ENCODE peak calls at places on chromosome 6, in six cellular contexts. A is endothelial cell of umbilical vein, R is A549, X is GM12878, G is NB4, F is K562. T is an unnamed sample.

GRCh38 chr6:54156650-54157250 is 45.5 kb downstream of the MLIP start:
- DNase-seq in A (no peak), R (no peak), X (no peak), G (no peak), F (no peak), T (no peak)

GRCh38 chr6:153129873-153130514 is 1.1 kb downstream of the RGS17 start:
- DNase-seq in A (peak), R (no peak), X (no peak), G (no peak), F (no peak), T (no peak)

GRCh38 chr6:100461273-100461919 is 3.3 kb downstream of the SIM1 start:
- DNase-seq in A (peak), R (peak), X (no peak), G (peak), F (no peak), T (no peak)

GRCh38 chr6:169868458-169868857 is 117.0 kb downstream of the ERMARD start:
- DNase-seq in A (no peak), R (no peak), X (no peak), G (peak), F (no peak), T (no peak)

GRCh38 chr6:114051031-114051430 is 80.1 kb upstream of the HDAC2 start:
- DNase-seq in A (no peak), R (no peak), X (no peak), G (no peak), F (no peak), T (no peak)

GRCh38 chr6:170506446-170506845 is 46.7 kb downstream of the PSMB1 start:
- DNase-seq in A (no peak), R (no peak), X (no peak), G (no peak), F (no peak), T (no peak)

GRCh38 chr6:9621276-9621675 is 793.6 kb downstream of the TFAP2A start:
- DNase-seq in A (no peak), R (no peak), X (no peak), G (no peak), F (no peak), T (no peak)

GRCh38 chr6:11972270-11972669 is 39.8 kb upstream of the HIVEP1 start:
- DNase-seq in A (no peak), R (no peak), X (no peak), G (no peak), F (no peak), T (no peak)

GRCh38 chr6:88695936-88696335 is 267.5 kb downstream of the RNGTT start:
- DNase-seq in A (no peak), R (no peak), X (no peak), G (no peak), F (no peak), T (no peak)

GRCh38 chr6:11202513-11203305 is 29.8 kb downstream of the NEDD9 start:
- DNase-seq in A (peak), R (no peak), X (no peak), G (no peak), F (no peak), T (peak)

GRCh38 chr6:108071736-108072276 is 2.7 kb downstream of the OSTM1 start:
- DNase-seq in A (no peak), R (no peak), X (no peak), G (no peak), F (no peak), T (no peak)

GRCh38 chr6:11215773-11216172 is 16.7 kb downstream of the NEDD9 start:
- DNase-seq in A (peak), R (peak), X (no peak), G (no peak), F (no peak), T (no peak)

GRCh38 chr6:150631982-150632642 is 32.4 kb downstream of the PLEKHG1 start:
- DNase-seq in A (no peak), R (no peak), X (no peak), G (no peak), F (no peak), T (no peak)

GRCh38 chr6:160766657-160767018 is 64.6 kb downstream of the PLG start:
- DNase-seq in A (no peak), R (no peak), X (no peak), G (no peak), F (no peak), T (no peak)

GRCh38 chr6:157005940-157006339 is 228.8 kb downstream of the ARID1B start:
- DNase-seq in A (no peak), R (no peak), X (no peak), G (no peak), F (no peak), T (no peak)

DNA sequence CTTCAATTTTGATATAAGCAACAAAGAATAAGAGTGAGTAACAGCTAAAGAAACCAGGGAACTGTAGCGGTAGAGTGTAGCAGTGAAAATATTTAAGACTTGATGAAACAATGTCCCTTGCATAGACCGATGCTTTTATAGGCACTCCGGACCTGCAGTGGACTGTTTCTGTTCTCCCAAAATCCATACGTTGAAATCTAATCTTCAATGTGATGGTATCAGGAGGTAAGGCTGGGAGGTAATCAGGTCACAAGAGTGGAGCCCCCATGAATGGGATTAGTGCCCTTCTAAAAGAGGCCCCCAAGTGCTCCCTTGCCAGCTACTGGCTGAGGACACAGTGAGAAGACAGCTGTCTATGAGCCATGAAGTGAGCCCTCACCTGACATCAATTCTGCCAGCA is 260.4 kb downstream of the ADGB start:
- DNase-seq in A (no peak), R (no peak), X (no peak), G (no peak), F (no peak), T (no peak)
- H3K4me3 ChIP-seq in A (no peak), R (no peak), X (no peak), G (no peak), F (peak), T (no peak)

GRCh38 chr6:142551145-142551811 is 249.5 kb downstream of the ADGRG6 start:
- DNase-seq in A (no peak), R (peak), X (no peak), G (peak), F (no peak), T (no peak)
- TF ChIP-seq MYC in A (no peak), R (no peak), X (no peak), G (no peak), F (no peak), T (no peak)

DNA sequence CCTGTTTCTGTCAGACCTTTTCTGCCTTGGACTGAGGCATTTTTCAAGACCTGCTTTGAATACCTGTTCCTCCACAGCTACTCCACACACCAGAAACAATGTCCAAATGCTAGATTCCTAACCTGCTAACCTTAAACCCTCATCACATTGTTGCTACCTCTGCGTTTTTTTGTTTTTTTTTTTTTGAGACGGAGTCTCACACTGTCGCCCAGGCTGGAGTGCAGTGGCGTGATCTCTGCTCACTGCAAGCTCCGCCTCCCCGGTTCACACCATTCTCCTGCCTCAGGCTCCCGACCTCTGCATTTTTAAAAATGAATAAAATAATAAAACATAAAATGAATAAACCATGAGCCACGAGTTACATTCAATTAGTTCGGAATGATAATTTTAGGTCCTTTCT is 1.2 kb downstream of the C6orf89 start:
- DNase-seq in A (no peak), R (no peak), X (no peak), G (no peak), F (peak), T (no peak)
- H3K4me3 ChIP-seq in A (no peak), R (peak), X (peak), G (peak), F (peak), T (peak)

GRCh38 chr6:84467296-84467695 is 239.9 kb upstream of the CEP162 start:
- DNase-seq in A (peak), R (peak), X (no peak), G (no peak), F (no peak), T (no peak)

GRCh38 chr6:84469144-84469543 is 241.7 kb upstream of the CEP162 start:
- DNase-seq in A (no peak), R (no peak), X (no peak), G (no peak), F (no peak), T (no peak)

GRCh38 chr6:84462697-84463096 is 235.3 kb upstream of the CEP162 start:
- DNase-seq in A (peak), R (no peak), X (no peak), G (no peak), F (no peak), T (no peak)

GRCh38 chr6:84464471-84464870 is 237.0 kb upstream of the CEP162 start:
- DNase-seq in A (peak), R (no peak), X (no peak), G (no peak), F (no peak), T (no peak)

GRCh38 chr6:84466521-84466920 is 239.1 kb upstream of the CEP162 start:
- DNase-seq in A (peak), R (peak), X (no peak), G (no peak), F (peak), T (no peak)
- TF ChIP-seq MYC in A (no peak), R (no peak), X (no peak), G (no peak), F (no peak), T (no peak)